ENCODE peak calls at places on chromosome 13, in nine cellular contexts. One of them, this sample, is unnamed.

GRCh38 chr13:48585456-48585840 is 52.6 kb upstream of the RCBTB2 start:
- DNase-seq in A172: peak
- DNase-seq in stimulated activated CD8-positive, alpha-beta memory T cell treated with anti-CD3 and anti-CD28 coated beads, Interleukin-4, amount 100 ng/mL, for 1 hour: no peak
- DNase-seq in endothelial cell of umbilical vein: peak
- DNase-seq in NCI-H2081: no peak
- DNase-seq in right atrium auricular region: no peak
- DNase-seq in colonic mucosa: peak
- DNase-seq in CD4-positive, alpha-beta T cell: no peak
- DNase-seq in GM10248: no peak
- DNase-seq in this sample: no peak

GRCh38 chr13:98697833-98698232 is 54.6 kb downstream of the SLC15A1 start:
- DNase-seq in CD4-positive, alpha-beta T cell: no peak
- DNase-seq in colonic mucosa: no peak
- DNase-seq in endothelial cell of umbilical vein: no peak
- DNase-seq in right atrium auricular region: no peak
- DNase-seq in GM10248: no peak
- DNase-seq in stimulated activated CD8-positive, alpha-beta memory T cell treated with anti-CD3 and anti-CD28 coated beads, Interleukin-4, amount 100 ng/mL, for 1 hour: no peak
- DNase-seq in A172: no peak
- DNase-seq in NCI-H2081: no peak
- DNase-seq in this sample: no peak

GRCh38 chr13:77909827-77910226 is 8.8 kb downstream of the EDNRB start:
- DNase-seq in right atrium auricular region: no peak
- DNase-seq in A172: no peak
- DNase-seq in CD4-positive, alpha-beta T cell: no peak
- DNase-seq in colonic mucosa: no peak
- DNase-seq in stimulated activated CD8-positive, alpha-beta memory T cell treated with anti-CD3 and anti-CD28 coated beads, Interleukin-4, amount 100 ng/mL, for 1 hour: no peak
- DNase-seq in GM10248: no peak
- DNase-seq in endothelial cell of umbilical vein: no peak
- DNase-seq in NCI-H2081: no peak
- DNase-seq in this sample: peak

GRCh38 chr13:36432106-36432544 is at the start of gene CCNA1:
- DNase-seq in colonic mucosa: peak
- DNase-seq in stimulated activated CD8-positive, alpha-beta memory T cell treated with anti-CD3 and anti-CD28 coated beads, Interleukin-4, amount 100 ng/mL, for 1 hour: no peak
- DNase-seq in endothelial cell of umbilical vein: no peak
- DNase-seq in A172: peak
- DNase-seq in CD4-positive, alpha-beta T cell: no peak
- DNase-seq in NCI-H2081: peak
- DNase-seq in right atrium auricular region: no peak
- DNase-seq in GM10248: peak
- DNase-seq in this sample: peak

GRCh38 chr13:41222259-41222852 is 28.0 kb upstream of the KBTBD7 start:
- DNase-seq in right atrium auricular region: no peak
- DNase-seq in CD4-positive, alpha-beta T cell: peak
- DNase-seq in GM10248: peak
- DNase-seq in colonic mucosa: peak
- DNase-seq in NCI-H2081: peak
- DNase-seq in stimulated activated CD8-positive, alpha-beta memory T cell treated with anti-CD3 and anti-CD28 coated beads, Interleukin-4, amount 100 ng/mL, for 1 hour: peak
- DNase-seq in A172: peak
- DNase-seq in endothelial cell of umbilical vein: peak
- DNase-seq in this sample: peak

GRCh38 chr13:20137875-20138274 is 23.0 kb downstream of the GJA3 start:
- DNase-seq in stimulated activated CD8-positive, alpha-beta memory T cell treated with anti-CD3 and anti-CD28 coated beads, Interleukin-4, amount 100 ng/mL, for 1 hour: no peak
- DNase-seq in right atrium auricular region: peak
- DNase-seq in GM10248: no peak
- DNase-seq in A172: no peak
- DNase-seq in CD4-positive, alpha-beta T cell: no peak
- DNase-seq in colonic mucosa: no peak
- DNase-seq in endothelial cell of umbilical vein: no peak
- DNase-seq in NCI-H2081: no peak
- DNase-seq in this sample: no peak

GRCh38 chr13:44440046-44440608 is 66.5 kb downstream of the SERP2 start:
- DNase-seq in endothelial cell of umbilical vein: no peak
- DNase-seq in right atrium auricular region: no peak
- DNase-seq in GM10248: no peak
- DNase-seq in colonic mucosa: no peak
- DNase-seq in A172: no peak
- DNase-seq in CD4-positive, alpha-beta T cell: no peak
- DNase-seq in stimulated activated CD8-positive, alpha-beta memory T cell treated with anti-CD3 and anti-CD28 coated beads, Interleukin-4, amount 100 ng/mL, for 1 hour: no peak
- DNase-seq in NCI-H2081: no peak
- DNase-seq in this sample: no peak

GRCh38 chr13:31495336-31495735 is 244.0 kb upstream of the RXFP2 start:
- DNase-seq in colonic mucosa: no peak
- DNase-seq in right atrium auricular region: no peak
- DNase-seq in stimulated activated CD8-positive, alpha-beta memory T cell treated with anti-CD3 and anti-CD28 coated beads, Interleukin-4, amount 100 ng/mL, for 1 hour: no peak
- DNase-seq in NCI-H2081: no peak
- DNase-seq in endothelial cell of umbilical vein: no peak
- DNase-seq in A172: no peak
- DNase-seq in GM10248: no peak
- DNase-seq in CD4-positive, alpha-beta T cell: no peak
- DNase-seq in this sample: no peak

GRCh38 chr13:32086791-32087441 is 55.3 kb downstream of the FRY start:
- DNase-seq in A172: no peak
- DNase-seq in GM10248: no peak
- DNase-seq in right atrium auricular region: no peak
- DNase-seq in endothelial cell of umbilical vein: no peak
- DNase-seq in NCI-H2081: peak
- DNase-seq in colonic mucosa: no peak
- DNase-seq in CD4-positive, alpha-beta T cell: no peak
- DNase-seq in stimulated activated CD8-positive, alpha-beta memory T cell treated with anti-CD3 and anti-CD28 coated beads, Interleukin-4, amount 100 ng/mL, for 1 hour: no peak
- DNase-seq in this sample: no peak

GRCh38 chr13:113741101-113741731 is 17.8 kb upstream of the TMEM255B start:
- DNase-seq in GM10248: no peak
- DNase-seq in colonic mucosa: no peak
- DNase-seq in A172: no peak
- DNase-seq in endothelial cell of umbilical vein: no peak
- DNase-seq in stimulated activated CD8-positive, alpha-beta memory T cell treated with anti-CD3 and anti-CD28 coated beads, Interleukin-4, amount 100 ng/mL, for 1 hour: no peak
- DNase-seq in right atrium auricular region: no peak
- DNase-seq in NCI-H2081: no peak
- DNase-seq in CD4-positive, alpha-beta T cell: no peak
- DNase-seq in this sample: no peak

GRCh38 chr13:25329706-25330105 is 28.3 kb downstream of the NUP58 start:
- DNase-seq in CD4-positive, alpha-beta T cell: no peak
- DNase-seq in right atrium auricular region: no peak
- DNase-seq in NCI-H2081: no peak
- DNase-seq in GM10248: no peak
- DNase-seq in A172: no peak
- DNase-seq in endothelial cell of umbilical vein: no peak
- DNase-seq in colonic mucosa: no peak
- DNase-seq in stimulated activated CD8-positive, alpha-beta memory T cell treated with anti-CD3 and anti-CD28 coated beads, Interleukin-4, amount 100 ng/mL, for 1 hour: no peak
- DNase-seq in this sample: no peak

GRCh38 chr13:98216135-98216565 is 39.1 kb upstream of the RNF113B start:
- DNase-seq in A172: peak
- DNase-seq in colonic mucosa: no peak
- DNase-seq in right atrium auricular region: no peak
- DNase-seq in endothelial cell of umbilical vein: peak
- DNase-seq in GM10248: no peak
- DNase-seq in CD4-positive, alpha-beta T cell: no peak
- DNase-seq in NCI-H2081: no peak
- DNase-seq in stimulated activated CD8-positive, alpha-beta memory T cell treated with anti-CD3 and anti-CD28 coated beads, Interleukin-4, amount 100 ng/mL, for 1 hour: no peak
- DNase-seq in this sample: no peak

GRCh38 chr13:35780613-35781012 is 304.1 kb upstream of the MAB21L1 start:
- DNase-seq in A172: no peak
- DNase-seq in NCI-H2081: no peak
- DNase-seq in colonic mucosa: no peak
- DNase-seq in stimulated activated CD8-positive, alpha-beta memory T cell treated with anti-CD3 and anti-CD28 coated beads, Interleukin-4, amount 100 ng/mL, for 1 hour: no peak
- DNase-seq in right atrium auricular region: no peak
- DNase-seq in GM10248: no peak
- DNase-seq in CD4-positive, alpha-beta T cell: no peak
- DNase-seq in endothelial cell of umbilical vein: no peak
- DNase-seq in this sample: no peak

GRCh38 chr13:74062933-74063332 is 71.3 kb downstream of the KLF12 start:
- DNase-seq in A172: no peak
- DNase-seq in endothelial cell of umbilical vein: no peak
- DNase-seq in NCI-H2081: no peak
- DNase-seq in colonic mucosa: peak
- DNase-seq in right atrium auricular region: peak
- DNase-seq in CD4-positive, alpha-beta T cell: no peak
- DNase-seq in GM10248: peak
- DNase-seq in stimulated activated CD8-positive, alpha-beta memory T cell treated with anti-CD3 and anti-CD28 coated beads, Interleukin-4, amount 100 ng/mL, for 1 hour: no peak
- DNase-seq in this sample: no peak

GRCh38 chr13:49399801-49400472 is 43.9 kb downstream of the CAB39L start:
- DNase-seq in NCI-H2081: no peak
- DNase-seq in right atrium auricular region: no peak
- DNase-seq in endothelial cell of umbilical vein: no peak
- DNase-seq in A172: no peak
- DNase-seq in stimulated activated CD8-positive, alpha-beta memory T cell treated with anti-CD3 and anti-CD28 coated beads, Interleukin-4, amount 100 ng/mL, for 1 hour: no peak
- DNase-seq in CD4-positive, alpha-beta T cell: no peak
- DNase-seq in GM10248: no peak
- DNase-seq in colonic mucosa: no peak
- DNase-seq in this sample: no peak

GRCh38 chr13:97369269-97369893 is 64.6 kb upstream of the RAP2A start:
- DNase-seq in NCI-H2081: no peak
- DNase-seq in colonic mucosa: no peak
- DNase-seq in CD4-positive, alpha-beta T cell: no peak
- DNase-seq in A172: no peak
- DNase-seq in right atrium auricular region: no peak
- DNase-seq in stimulated activated CD8-positive, alpha-beta memory T cell treated with anti-CD3 and anti-CD28 coated beads, Interleukin-4, amount 100 ng/mL, for 1 hour: no peak
- DNase-seq in GM10248: peak
- DNase-seq in endothelial cell of umbilical vein: peak
- DNase-seq in this sample: no peak

GRCh38 chr13:33545492-33545891 is 259.9 kb upstream of the STARD13 start:
- DNase-seq in right atrium auricular region: no peak
- DNase-seq in CD4-positive, alpha-beta T cell: no peak
- DNase-seq in endothelial cell of umbilical vein: no peak
- DNase-seq in NCI-H2081: no peak
- DNase-seq in colonic mucosa: no peak
- DNase-seq in A172: no peak
- DNase-seq in stimulated activated CD8-positive, alpha-beta memory T cell treated with anti-CD3 and anti-CD28 coated beads, Interleukin-4, amount 100 ng/mL, for 1 hour: no peak
- DNase-seq in GM10248: no peak
- DNase-seq in this sample: peak

GRCh38 chr13:110232756-110233155 is 74.2 kb downstream of the COL4A1 start:
- DNase-seq in NCI-H2081: no peak
- DNase-seq in CD4-positive, alpha-beta T cell: no peak
- DNase-seq in endothelial cell of umbilical vein: no peak
- DNase-seq in colonic mucosa: no peak
- DNase-seq in right atrium auricular region: no peak
- DNase-seq in A172: no peak
- DNase-seq in stimulated activated CD8-positive, alpha-beta memory T cell treated with anti-CD3 and anti-CD28 coated beads, Interleukin-4, amount 100 ng/mL, for 1 hour: no peak
- DNase-seq in GM10248: no peak
- DNase-seq in this sample: no peak

GRCh38 chr13:73248711-73249580 is 190.1 kb downstream of the KLF5 start:
- DNase-seq in CD4-positive, alpha-beta T cell: no peak
- DNase-seq in GM10248: no peak
- DNase-seq in stimulated activated CD8-positive, alpha-beta memory T cell treated with anti-CD3 and anti-CD28 coated beads, Interleukin-4, amount 100 ng/mL, for 1 hour: no peak
- DNase-seq in endothelial cell of umbilical vein: no peak
- DNase-seq in A172: no peak
- DNase-seq in right atrium auricular region: no peak
- DNase-seq in NCI-H2081: no peak
- DNase-seq in colonic mucosa: peak
- DNase-seq in this sample: peak

GRCh38 chr13:77838271-77838670 is 80.4 kb downstream of the EDNRB start:
- DNase-seq in CD4-positive, alpha-beta T cell: no peak
- DNase-seq in A172: no peak
- DNase-seq in colonic mucosa: no peak
- DNase-seq in endothelial cell of umbilical vein: no peak
- DNase-seq in right atrium auricular region: no peak
- DNase-seq in stimulated activated CD8-positive, alpha-beta memory T cell treated with anti-CD3 and anti-CD28 coated beads, Interleukin-4, amount 100 ng/mL, for 1 hour: no peak
- DNase-seq in NCI-H2081: no peak
- DNase-seq in GM10248: no peak
- DNase-seq in this sample: peak

GRCh38 chr13:50318887-50319286 is 303.6 kb downstream of the KCNRG start:
- DNase-seq in GM10248: no peak
- DNase-seq in stimulated activated CD8-positive, alpha-beta memory T cell treated with anti-CD3 and anti-CD28 coated beads, Interleukin-4, amount 100 ng/mL, for 1 hour: no peak
- DNase-seq in A172: no peak
- DNase-seq in right atrium auricular region: no peak
- DNase-seq in CD4-positive, alpha-beta T cell: no peak
- DNase-seq in NCI-H2081: no peak
- DNase-seq in colonic mucosa: no peak
- DNase-seq in endothelial cell of umbilical vein: no peak
- DNase-seq in this sample: peak

GRCh38 chr13:42266464-42266863 is 5.5 kb upstream of the AKAP11 start:
- DNase-seq in NCI-H2081: no peak
- DNase-seq in right atrium auricular region: no peak
- DNase-seq in stimulated activated CD8-positive, alpha-beta memory T cell treated with anti-CD3 and anti-CD28 coated beads, Interleukin-4, amount 100 ng/mL, for 1 hour: no peak
- DNase-seq in A172: peak
- DNase-seq in colonic mucosa: no peak
- DNase-seq in endothelial cell of umbilical vein: peak
- DNase-seq in GM10248: no peak
- DNase-seq in CD4-positive, alpha-beta T cell: no peak
- DNase-seq in this sample: no peak

GRCh38 chr13:75326173-75327131 is 155.5 kb downstream of the TBC1D4 start:
- DNase-seq in right atrium auricular region: no peak
- DNase-seq in endothelial cell of umbilical vein: peak
- DNase-seq in CD4-positive, alpha-beta T cell: peak
- DNase-seq in stimulated activated CD8-positive, alpha-beta memory T cell treated with anti-CD3 and anti-CD28 coated beads, Interleukin-4, amount 100 ng/mL, for 1 hour: peak
- DNase-seq in colonic mucosa: no peak
- DNase-seq in NCI-H2081: no peak
- DNase-seq in GM10248: peak
- DNase-seq in A172: peak
- DNase-seq in this sample: no peak

GRCh38 chr13:111058796-111059506 is 56.2 kb upstream of the ARHGEF7 start:
- DNase-seq in GM10248: no peak
- DNase-seq in endothelial cell of umbilical vein: no peak
- DNase-seq in A172: no peak
- DNase-seq in colonic mucosa: no peak
- DNase-seq in NCI-H2081: no peak
- DNase-seq in right atrium auricular region: peak
- DNase-seq in stimulated activated CD8-positive, alpha-beta memory T cell treated with anti-CD3 and anti-CD28 coated beads, Interleukin-4, amount 100 ng/mL, for 1 hour: no peak
- DNase-seq in CD4-positive, alpha-beta T cell: no peak
- DNase-seq in this sample: peak

GRCh38 chr13:110108348-110109139 is 198.4 kb downstream of the COL4A1 start:
- DNase-seq in endothelial cell of umbilical vein: peak
- DNase-seq in stimulated activated CD8-positive, alpha-beta memory T cell treated with anti-CD3 and anti-CD28 coated beads, Interleukin-4, amount 100 ng/mL, for 1 hour: no peak
- DNase-seq in CD4-positive, alpha-beta T cell: no peak
- DNase-seq in GM10248: no peak
- DNase-seq in NCI-H2081: peak
- DNase-seq in A172: peak
- DNase-seq in right atrium auricular region: peak
- DNase-seq in colonic mucosa: peak
- DNase-seq in this sample: peak

GRCh38 chr13:48858523-48858922 is 117.2 kb upstream of the FNDC3A start:
- DNase-seq in endothelial cell of umbilical vein: peak
- DNase-seq in A172: no peak
- DNase-seq in GM10248: no peak
- DNase-seq in colonic mucosa: no peak
- DNase-seq in right atrium auricular region: no peak
- DNase-seq in CD4-positive, alpha-beta T cell: no peak
- DNase-seq in stimulated activated CD8-positive, alpha-beta memory T cell treated with anti-CD3 and anti-CD28 coated beads, Interleukin-4, amount 100 ng/mL, for 1 hour: no peak
- DNase-seq in NCI-H2081: no peak
- DNase-seq in this sample: no peak

GRCh38 chr13:99380402-99380801 is 73.2 kb upstream of the GPR183 start:
- DNase-seq in GM10248: no peak
- DNase-seq in CD4-positive, alpha-beta T cell: no peak
- DNase-seq in colonic mucosa: no peak
- DNase-seq in right atrium auricular region: no peak
- DNase-seq in NCI-H2081: no peak
- DNase-seq in A172: no peak
- DNase-seq in endothelial cell of umbilical vein: no peak
- DNase-seq in stimulated activated CD8-positive, alpha-beta memory T cell treated with anti-CD3 and anti-CD28 coated beads, Interleukin-4, amount 100 ng/mL, for 1 hour: no peak
- DNase-seq in this sample: no peak

GRCh38 chr13:45206340-45206739 is 5.5 kb upstream of the KCTD4 start:
- DNase-seq in NCI-H2081: no peak
- DNase-seq in A172: peak
- DNase-seq in endothelial cell of umbilical vein: peak
- DNase-seq in colonic mucosa: no peak
- DNase-seq in GM10248: peak
- DNase-seq in right atrium auricular region: no peak
- DNase-seq in stimulated activated CD8-positive, alpha-beta memory T cell treated with anti-CD3 and anti-CD28 coated beads, Interleukin-4, amount 100 ng/mL, for 1 hour: no peak
- DNase-seq in CD4-positive, alpha-beta T cell: no peak
- DNase-seq in this sample: no peak

GRCh38 chr13:111491659-111492058 is 171.2 kb downstream of the TEX29 start:
- DNase-seq in A172: no peak
- DNase-seq in colonic mucosa: no peak
- DNase-seq in CD4-positive, alpha-beta T cell: no peak
- DNase-seq in right atrium auricular region: no peak
- DNase-seq in endothelial cell of umbilical vein: no peak
- DNase-seq in NCI-H2081: no peak
- DNase-seq in stimulated activated CD8-positive, alpha-beta memory T cell treated with anti-CD3 and anti-CD28 coated beads, Interleukin-4, amount 100 ng/mL, for 1 hour: no peak
- DNase-seq in GM10248: no peak
- DNase-seq in this sample: no peak

GRCh38 chr13:20993661-20994440 is 67.5 kb downstream of the LATS2 start:
- DNase-seq in right atrium auricular region: peak
- DNase-seq in A172: peak
- DNase-seq in stimulated activated CD8-positive, alpha-beta memory T cell treated with anti-CD3 and anti-CD28 coated beads, Interleukin-4, amount 100 ng/mL, for 1 hour: no peak
- DNase-seq in endothelial cell of umbilical vein: no peak
- DNase-seq in CD4-positive, alpha-beta T cell: no peak
- DNase-seq in GM10248: no peak
- DNase-seq in NCI-H2081: no peak
- DNase-seq in colonic mucosa: no peak
- DNase-seq in this sample: no peak

GRCh38 chr13:60881507-60881906 is 484.5 kb downstream of the TDRD3 start:
- DNase-seq in NCI-H2081: no peak
- DNase-seq in colonic mucosa: no peak
- DNase-seq in stimulated activated CD8-positive, alpha-beta memory T cell treated with anti-CD3 and anti-CD28 coated beads, Interleukin-4, amount 100 ng/mL, for 1 hour: no peak
- DNase-seq in A172: no peak
- DNase-seq in GM10248: no peak
- DNase-seq in endothelial cell of umbilical vein: no peak
- DNase-seq in right atrium auricular region: no peak
- DNase-seq in CD4-positive, alpha-beta T cell: no peak
- DNase-seq in this sample: no peak

This sample was measured in ELF-1.